ENCODE peak calls at places on chromosomes 3 and 15, in eight cellular contexts. One of them, this sample, is unnamed.

GRCh38 chr3:172201136-172201989 is 162.0 kb downstream of the FNDC3B start:
- DNase-seq in anterior cingulate cortex: no peak
- DNase-seq in NCI-H2171 treated with DMSO at 0.1 percent for 48 hours: peak
- DNase-seq in H54: no peak
- DNase-seq in CD8-positive, alpha-beta T cell: no peak
- DNase-seq in RKO: no peak
- DNase-seq in SHP77: peak
- DNase-seq in stimulated activated CD8-positive, alpha-beta memory T cell treated with anti-CD3 and anti-CD28 coated beads, Interleukin-15, amount 100 ng/mL, for 4 hours: no peak
- DNase-seq in this sample: peak

GRCh38 chr15:101024709-101025108 is 105.6 kb downstream of the LRRK1 start:
- DNase-seq in stimulated activated CD8-positive, alpha-beta memory T cell treated with anti-CD3 and anti-CD28 coated beads, Interleukin-15, amount 100 ng/mL, for 4 hours: no peak
- DNase-seq in NCI-H2171 treated with DMSO at 0.1 percent for 48 hours: no peak
- DNase-seq in SHP77: no peak
- DNase-seq in H54: no peak
- DNase-seq in anterior cingulate cortex: no peak
- DNase-seq in CD8-positive, alpha-beta T cell: peak
- DNase-seq in RKO: no peak
- DNase-seq in this sample: no peak

GRCh38 chr3:32340039-32340438 is 51.6 kb upstream of the CMTM7 start:
- DNase-seq in anterior cingulate cortex: no peak
- DNase-seq in SHP77: peak
- DNase-seq in RKO: peak
- DNase-seq in NCI-H2171 treated with DMSO at 0.1 percent for 48 hours: peak
- DNase-seq in H54: no peak
- DNase-seq in stimulated activated CD8-positive, alpha-beta memory T cell treated with anti-CD3 and anti-CD28 coated beads, Interleukin-15, amount 100 ng/mL, for 4 hours: no peak
- DNase-seq in CD8-positive, alpha-beta T cell: peak
- DNase-seq in this sample: peak

GRCh38 chr3:159787794-159788205 is 200.8 kb upstream of the IL12A start:
- DNase-seq in anterior cingulate cortex: no peak
- DNase-seq in CD8-positive, alpha-beta T cell: no peak
- DNase-seq in NCI-H2171 treated with DMSO at 0.1 percent for 48 hours: no peak
- DNase-seq in stimulated activated CD8-positive, alpha-beta memory T cell treated with anti-CD3 and anti-CD28 coated beads, Interleukin-15, amount 100 ng/mL, for 4 hours: no peak
- DNase-seq in H54: no peak
- DNase-seq in SHP77: no peak
- DNase-seq in RKO: no peak
- DNase-seq in this sample: peak

GRCh38 chr3:134494539-134494938 is 8.7 kb downstream of the CEP63 start:
- DNase-seq in anterior cingulate cortex: no peak
- DNase-seq in RKO: no peak
- DNase-seq in NCI-H2171 treated with DMSO at 0.1 percent for 48 hours: no peak
- DNase-seq in SHP77: no peak
- DNase-seq in CD8-positive, alpha-beta T cell: no peak
- DNase-seq in H54: no peak
- DNase-seq in stimulated activated CD8-positive, alpha-beta memory T cell treated with anti-CD3 and anti-CD28 coated beads, Interleukin-15, amount 100 ng/mL, for 4 hours: no peak
- DNase-seq in this sample: no peak

GRCh38 chr15:66221126-66221525 is 32.4 kb downstream of the MEGF11 start:
- DNase-seq in NCI-H2171 treated with DMSO at 0.1 percent for 48 hours: no peak
- DNase-seq in H54: no peak
- DNase-seq in RKO: no peak
- DNase-seq in SHP77: no peak
- DNase-seq in anterior cingulate cortex: no peak
- DNase-seq in CD8-positive, alpha-beta T cell: no peak
- DNase-seq in stimulated activated CD8-positive, alpha-beta memory T cell treated with anti-CD3 and anti-CD28 coated beads, Interleukin-15, amount 100 ng/mL, for 4 hours: no peak
- DNase-seq in this sample: no peak

GRCh38 chr3:148366743-148367410 is 330.8 kb upstream of the AGTR1 start:
- DNase-seq in SHP77: peak
- DNase-seq in CD8-positive, alpha-beta T cell: no peak
- DNase-seq in anterior cingulate cortex: no peak
- DNase-seq in RKO: peak
- DNase-seq in NCI-H2171 treated with DMSO at 0.1 percent for 48 hours: peak
- DNase-seq in H54: no peak
- DNase-seq in stimulated activated CD8-positive, alpha-beta memory T cell treated with anti-CD3 and anti-CD28 coated beads, Interleukin-15, amount 100 ng/mL, for 4 hours: no peak
- DNase-seq in this sample: peak

GRCh38 chr3:197244751-197245150 is 53.7 kb downstream of the DLG1 start:
- DNase-seq in SHP77: no peak
- DNase-seq in RKO: no peak
- DNase-seq in stimulated activated CD8-positive, alpha-beta memory T cell treated with anti-CD3 and anti-CD28 coated beads, Interleukin-15, amount 100 ng/mL, for 4 hours: no peak
- DNase-seq in anterior cingulate cortex: no peak
- DNase-seq in CD8-positive, alpha-beta T cell: no peak
- DNase-seq in NCI-H2171 treated with DMSO at 0.1 percent for 48 hours: no peak
- DNase-seq in H54: no peak
- DNase-seq in this sample: no peak

GRCh38 chr3:42704136-42704841 is 1.7 kb upstream of the HHATL start:
- DNase-seq in SHP77: no peak
- DNase-seq in stimulated activated CD8-positive, alpha-beta memory T cell treated with anti-CD3 and anti-CD28 coated beads, Interleukin-15, amount 100 ng/mL, for 4 hours: no peak
- DNase-seq in CD8-positive, alpha-beta T cell: no peak
- DNase-seq in H54: peak
- DNase-seq in NCI-H2171 treated with DMSO at 0.1 percent for 48 hours: no peak
- DNase-seq in RKO: peak
- DNase-seq in anterior cingulate cortex: no peak
- DNase-seq in this sample: no peak

GRCh38 chr3:53554559-53555511 is 60.4 kb downstream of the CACNA1D start:
- DNase-seq in anterior cingulate cortex: no peak
- DNase-seq in NCI-H2171 treated with DMSO at 0.1 percent for 48 hours: no peak
- DNase-seq in CD8-positive, alpha-beta T cell: no peak
- DNase-seq in RKO: no peak
- DNase-seq in SHP77: no peak
- DNase-seq in H54: no peak
- DNase-seq in stimulated activated CD8-positive, alpha-beta memory T cell treated with anti-CD3 and anti-CD28 coated beads, Interleukin-15, amount 100 ng/mL, for 4 hours: no peak
- DNase-seq in this sample: no peak

GRCh38 chr3:36714343-36714742 is 50.0 kb downstream of the DCLK3 start:
- DNase-seq in anterior cingulate cortex: no peak
- DNase-seq in CD8-positive, alpha-beta T cell: no peak
- DNase-seq in RKO: peak
- DNase-seq in NCI-H2171 treated with DMSO at 0.1 percent for 48 hours: no peak
- DNase-seq in stimulated activated CD8-positive, alpha-beta memory T cell treated with anti-CD3 and anti-CD28 coated beads, Interleukin-15, amount 100 ng/mL, for 4 hours: no peak
- DNase-seq in H54: no peak
- DNase-seq in SHP77: no peak
- DNase-seq in this sample: peak

GRCh38 chr3:186598108-186598784 is 14.6 kb upstream of the AHSG start:
- DNase-seq in SHP77: no peak
- DNase-seq in H54: no peak
- DNase-seq in NCI-H2171 treated with DMSO at 0.1 percent for 48 hours: no peak
- DNase-seq in RKO: no peak
- DNase-seq in anterior cingulate cortex: no peak
- DNase-seq in stimulated activated CD8-positive, alpha-beta memory T cell treated with anti-CD3 and anti-CD28 coated beads, Interleukin-15, amount 100 ng/mL, for 4 hours: no peak
- DNase-seq in CD8-positive, alpha-beta T cell: no peak
- DNase-seq in this sample: peak

GRCh38 chr3:104102386-104102785 is 1264.3 kb upstream of the ALCAM start:
- DNase-seq in CD8-positive, alpha-beta T cell: no peak
- DNase-seq in stimulated activated CD8-positive, alpha-beta memory T cell treated with anti-CD3 and anti-CD28 coated beads, Interleukin-15, amount 100 ng/mL, for 4 hours: no peak
- DNase-seq in H54: peak
- DNase-seq in SHP77: peak
- DNase-seq in anterior cingulate cortex: peak
- DNase-seq in NCI-H2171 treated with DMSO at 0.1 percent for 48 hours: peak
- DNase-seq in RKO: peak
- DNase-seq in this sample: peak

GRCh38 chr15:45128971-45129639 is 574 bp downstream of the DUOXA1 start:
- DNase-seq in H54: no peak
- DNase-seq in anterior cingulate cortex: no peak
- DNase-seq in SHP77: no peak
- DNase-seq in stimulated activated CD8-positive, alpha-beta memory T cell treated with anti-CD3 and anti-CD28 coated beads, Interleukin-15, amount 100 ng/mL, for 4 hours: no peak
- DNase-seq in RKO: no peak
- DNase-seq in NCI-H2171 treated with DMSO at 0.1 percent for 48 hours: no peak
- DNase-seq in CD8-positive, alpha-beta T cell: no peak
- DNase-seq in this sample: no peak

GRCh38 chr3:187986514-187986934 is 167.4 kb upstream of the LPP start:
- DNase-seq in SHP77: no peak
- DNase-seq in anterior cingulate cortex: no peak
- DNase-seq in stimulated activated CD8-positive, alpha-beta memory T cell treated with anti-CD3 and anti-CD28 coated beads, Interleukin-15, amount 100 ng/mL, for 4 hours: peak
- DNase-seq in H54: peak
- DNase-seq in CD8-positive, alpha-beta T cell: no peak
- DNase-seq in RKO: peak
- DNase-seq in NCI-H2171 treated with DMSO at 0.1 percent for 48 hours: no peak
- DNase-seq in this sample: peak

GRCh38 chr3:101383156-101383575 is 62.8 kb upstream of the IMPG2 start:
- DNase-seq in SHP77: no peak
- DNase-seq in stimulated activated CD8-positive, alpha-beta memory T cell treated with anti-CD3 and anti-CD28 coated beads, Interleukin-15, amount 100 ng/mL, for 4 hours: no peak
- DNase-seq in RKO: no peak
- DNase-seq in CD8-positive, alpha-beta T cell: no peak
- DNase-seq in NCI-H2171 treated with DMSO at 0.1 percent for 48 hours: no peak
- DNase-seq in H54: no peak
- DNase-seq in anterior cingulate cortex: no peak
- DNase-seq in this sample: no peak

This sample was measured in Caki2.